ENCODE peak calls at places on chromosome 20, in ten cellular contexts. One of them, this sample, is unnamed. For H3K4me1, the result is how much of the 10 kb centered on the place peaks cover.

GRCh38 chr20:20096421-20096820 is 44.1 kb downstream of the CFAP61 start:
- DNase-seq in ovary: no peak
- DNase-seq in adrenal gland: no peak
- DNase-seq in IMR-90: no peak
- DNase-seq in endothelial cell of umbilical vein: no peak
- DNase-seq in HepG2: no peak
- DNase-seq in heart left ventricle: peak
- DNase-seq in stomach: no peak
- DNase-seq in uterus: no peak
- DNase-seq in esophagus squamous epithelium: no peak
- DNase-seq in this sample: no peak

GRCh38 chr20:44750081-44750805 is 4.6 kb downstream of the KCNK15 start:
- DNase-seq in ovary: no peak
- DNase-seq in adrenal gland: no peak
- DNase-seq in IMR-90: no peak
- DNase-seq in endothelial cell of umbilical vein: no peak
- DNase-seq in HepG2: no peak
- DNase-seq in heart left ventricle: no peak
- DNase-seq in stomach: no peak
- DNase-seq in uterus: no peak
- DNase-seq in esophagus squamous epithelium: no peak
- DNase-seq in this sample: no peak

GRCh38 chr20:63942250-63943006 is 13.8 kb downstream of the UCKL1 start:
- DNase-seq in ovary: no peak
- DNase-seq in adrenal gland: no peak
- DNase-seq in IMR-90: peak
- DNase-seq in endothelial cell of umbilical vein: peak
- DNase-seq in HepG2: no peak
- DNase-seq in heart left ventricle: peak
- DNase-seq in stomach: peak
- DNase-seq in uterus: no peak
- DNase-seq in esophagus squamous epithelium: no peak
- DNase-seq in this sample: no peak

GRCh38 chr20:63520939-63521601 is 505 bp downstream of the PPDPF start:
- DNase-seq in ovary: peak
- DNase-seq in adrenal gland: peak
- DNase-seq in IMR-90: peak
- DNase-seq in endothelial cell of umbilical vein: peak
- DNase-seq in HepG2: peak
- DNase-seq in heart left ventricle: peak
- DNase-seq in stomach: peak
- DNase-seq in uterus: peak
- DNase-seq in esophagus squamous epithelium: no peak
- DNase-seq in this sample: peak

GRCh38 chr20:19269737-19270325 is 57.4 kb downstream of the SLC24A3 start:
- DNase-seq in ovary: no peak
- DNase-seq in adrenal gland: no peak
- DNase-seq in IMR-90: no peak
- DNase-seq in endothelial cell of umbilical vein: no peak
- DNase-seq in HepG2: no peak
- DNase-seq in heart left ventricle: no peak
- DNase-seq in stomach: no peak
- DNase-seq in uterus: no peak
- DNase-seq in esophagus squamous epithelium: no peak
- DNase-seq in this sample: no peak

GRCh38 chr20:46084805-46085792 is 4.7 kb downstream of the NCOA5 start:
- DNase-seq in ovary: peak
- DNase-seq in adrenal gland: no peak
- DNase-seq in IMR-90: peak
- DNase-seq in endothelial cell of umbilical vein: peak
- DNase-seq in HepG2: peak
- DNase-seq in heart left ventricle: no peak
- DNase-seq in stomach: peak
- DNase-seq in uterus: no peak
- DNase-seq in esophagus squamous epithelium: no peak
- DNase-seq in this sample: no peak

GRCh38 chr20:36575066-36575743 is 1.8 kb downstream of the TGIF2 start:
- DNase-seq in ovary: peak
- DNase-seq in adrenal gland: peak
- DNase-seq in IMR-90: peak
- DNase-seq in endothelial cell of umbilical vein: peak
- DNase-seq in HepG2: peak
- DNase-seq in heart left ventricle: peak
- DNase-seq in stomach: peak
- DNase-seq in uterus: peak
- DNase-seq in esophagus squamous epithelium: no peak
- DNase-seq in this sample: peak

GRCh38 chr20:44247676-44248419 is 740 bp downstream of the GDAP1L1 start:
- DNase-seq in ovary: peak
- DNase-seq in adrenal gland: peak
- DNase-seq in IMR-90: peak
- DNase-seq in endothelial cell of umbilical vein: peak
- DNase-seq in HepG2: peak
- DNase-seq in heart left ventricle: peak
- DNase-seq in stomach: no peak
- DNase-seq in uterus: peak
- DNase-seq in esophagus squamous epithelium: no peak
- DNase-seq in this sample: no peak

DNA sequence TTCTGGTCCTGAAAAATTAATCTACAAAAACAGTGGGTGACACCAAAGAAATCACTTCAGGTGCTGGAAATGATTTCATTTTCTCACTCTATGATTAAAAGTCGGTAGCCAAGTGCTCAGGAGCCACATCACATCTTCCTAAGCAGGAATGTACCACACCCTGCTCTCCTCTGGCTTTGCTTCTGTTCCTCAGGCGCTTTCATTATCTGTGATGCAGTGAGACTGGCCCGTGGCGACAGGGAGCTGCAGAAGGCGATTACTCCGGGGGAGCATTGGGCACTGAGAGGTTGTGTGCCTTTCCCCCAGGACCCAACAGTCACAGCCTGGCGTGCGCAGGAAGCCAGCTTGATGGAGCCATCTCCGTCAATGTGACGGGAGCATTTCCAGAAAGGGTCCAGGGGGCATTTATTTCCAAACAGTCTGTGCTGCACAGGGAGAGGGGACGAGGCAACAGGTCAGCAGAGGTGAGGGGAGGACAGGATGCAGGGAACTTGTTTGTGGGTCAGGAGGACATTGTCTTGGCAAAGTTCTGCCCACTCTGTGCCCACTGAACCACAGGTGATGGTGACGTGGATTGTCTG is 5.6 kb upstream of the ZNF831 start:
- DNase-seq in ovary: no peak
- DNase-seq in adrenal gland: no peak
- DNase-seq in IMR-90: no peak
- DNase-seq in endothelial cell of umbilical vein: no peak
- DNase-seq in HepG2: no peak
- DNase-seq in heart left ventricle: no peak
- DNase-seq in stomach: no peak
- DNase-seq in uterus: no peak
- DNase-seq in esophagus squamous epithelium: no peak
- DNase-seq in this sample: no peak
- TF ChIP-seq POLR2A in ovary: no peak
- TF ChIP-seq POLR2A in adrenal gland: no peak
- TF ChIP-seq POLR2A in IMR-90: no peak
- TF ChIP-seq POLR2A in endothelial cell of umbilical vein: no peak
- TF ChIP-seq POLR2A in HepG2: no peak
- TF ChIP-seq POLR2A in heart left ventricle: no peak
- TF ChIP-seq POLR2A in stomach: no peak
- TF ChIP-seq POLR2A in uterus: no peak
- TF ChIP-seq POLR2A in esophagus squamous epithelium: no peak
- TF ChIP-seq POLR2A in this sample: no peak

GRCh38 chr20:41247523-41248370 is 69.8 kb downstream of the ZHX3 start:
- DNase-seq in ovary: no peak
- DNase-seq in adrenal gland: no peak
- DNase-seq in IMR-90: no peak
- DNase-seq in endothelial cell of umbilical vein: peak
- DNase-seq in HepG2: no peak
- DNase-seq in heart left ventricle: no peak
- DNase-seq in stomach: no peak
- DNase-seq in uterus: no peak
- DNase-seq in esophagus squamous epithelium: no peak
- DNase-seq in this sample: no peak

GRCh38 chr20:41245086-41245707 is 72.3 kb downstream of the ZHX3 start:
- DNase-seq in ovary: peak
- DNase-seq in adrenal gland: no peak
- DNase-seq in IMR-90: peak
- DNase-seq in endothelial cell of umbilical vein: peak
- DNase-seq in HepG2: peak
- DNase-seq in heart left ventricle: no peak
- DNase-seq in stomach: no peak
- DNase-seq in uterus: no peak
- DNase-seq in esophagus squamous epithelium: no peak
- DNase-seq in this sample: no peak

GRCh38 chr20:41249371-41249770 is 68.2 kb downstream of the ZHX3 start:
- DNase-seq in ovary: peak
- DNase-seq in adrenal gland: peak
- DNase-seq in IMR-90: peak
- DNase-seq in endothelial cell of umbilical vein: peak
- DNase-seq in HepG2: no peak
- DNase-seq in heart left ventricle: peak
- DNase-seq in stomach: no peak
- DNase-seq in uterus: peak
- DNase-seq in esophagus squamous epithelium: no peak
- DNase-seq in this sample: peak

GRCh38 chr20:41248371-41249024 is 69.0 kb downstream of the ZHX3 start:
- DNase-seq in ovary: peak
- DNase-seq in adrenal gland: no peak
- DNase-seq in IMR-90: no peak
- DNase-seq in endothelial cell of umbilical vein: peak
- DNase-seq in HepG2: no peak
- DNase-seq in heart left ventricle: no peak
- DNase-seq in stomach: no peak
- DNase-seq in uterus: peak
- DNase-seq in esophagus squamous epithelium: no peak
- DNase-seq in this sample: peak

GRCh38 chr20:41249781-41250281 is 67.7 kb downstream of the ZHX3 start:
- DNase-seq in ovary: peak
- DNase-seq in adrenal gland: no peak
- DNase-seq in IMR-90: peak
- DNase-seq in endothelial cell of umbilical vein: peak
- DNase-seq in HepG2: peak
- DNase-seq in heart left ventricle: peak
- DNase-seq in stomach: no peak
- DNase-seq in uterus: peak
- DNase-seq in esophagus squamous epithelium: no peak
- DNase-seq in this sample: no peak
- H3K4me1 ChIP-seq in ovary: under half
- H3K4me1 ChIP-seq in adrenal gland: under half
- H3K4me1 ChIP-seq in IMR-90: under half
- H3K4me1 ChIP-seq in endothelial cell of umbilical vein: half or more
- H3K4me1 ChIP-seq in HepG2: under half
- H3K4me1 ChIP-seq in heart left ventricle: half or more
- H3K4me1 ChIP-seq in stomach: half or more
- H3K4me1 ChIP-seq in uterus: under half
- H3K4me1 ChIP-seq in esophagus squamous epithelium: under half
- H3K4me1 ChIP-seq in this sample: under half

GRCh38 chr20:52003976-52004375 is 187.6 kb downstream of the ZFP64 start:
- DNase-seq in ovary: no peak
- DNase-seq in adrenal gland: no peak
- DNase-seq in IMR-90: no peak
- DNase-seq in endothelial cell of umbilical vein: no peak
- DNase-seq in HepG2: no peak
- DNase-seq in heart left ventricle: no peak
- DNase-seq in stomach: no peak
- DNase-seq in uterus: no peak
- DNase-seq in esophagus squamous epithelium: no peak
- DNase-seq in this sample: no peak

GRCh38 chr20:52004720-52005119 is 186.9 kb downstream of the ZFP64 start:
- DNase-seq in ovary: no peak
- DNase-seq in adrenal gland: no peak
- DNase-seq in IMR-90: peak
- DNase-seq in endothelial cell of umbilical vein: no peak
- DNase-seq in HepG2: no peak
- DNase-seq in heart left ventricle: no peak
- DNase-seq in stomach: no peak
- DNase-seq in uterus: no peak
- DNase-seq in esophagus squamous epithelium: no peak
- DNase-seq in this sample: no peak

GRCh38 chr20:52003415-52003814 is 188.2 kb downstream of the ZFP64 start:
- DNase-seq in ovary: no peak
- DNase-seq in adrenal gland: no peak
- DNase-seq in IMR-90: no peak
- DNase-seq in endothelial cell of umbilical vein: no peak
- DNase-seq in HepG2: no peak
- DNase-seq in heart left ventricle: no peak
- DNase-seq in stomach: no peak
- DNase-seq in uterus: no peak
- DNase-seq in esophagus squamous epithelium: no peak
- DNase-seq in this sample: no peak

DNA sequence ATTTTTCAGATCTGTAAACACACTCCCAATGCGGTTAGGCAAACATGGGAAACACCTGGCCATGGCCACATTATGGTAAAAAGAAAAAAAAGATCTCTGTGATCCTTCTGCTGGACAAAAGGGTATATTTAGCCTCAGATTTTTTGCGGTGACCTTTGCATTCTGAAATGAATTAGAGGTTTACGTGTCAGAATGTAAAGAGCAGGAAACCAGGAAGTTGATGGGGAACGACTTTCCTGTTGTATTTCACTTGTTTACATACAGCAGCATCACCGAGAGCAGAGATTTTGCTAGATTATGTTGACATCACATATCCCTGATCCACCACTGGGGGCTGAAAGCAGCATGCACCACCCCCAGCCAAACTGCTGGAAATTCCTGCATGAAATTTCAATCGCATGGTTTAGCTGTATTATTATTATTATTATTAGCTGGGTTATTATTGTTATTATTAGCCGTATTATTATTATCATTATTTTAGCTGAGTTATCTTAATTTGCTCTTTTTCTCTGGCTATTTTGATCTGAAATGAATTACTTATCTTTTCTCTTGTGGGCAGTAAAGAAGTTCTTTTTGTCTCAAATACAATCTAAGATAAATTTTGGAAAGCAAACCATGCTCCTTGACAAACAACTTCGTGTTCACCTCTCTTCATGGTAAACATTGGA is 189.4 kb downstream of the ZFP64 start:
- DNase-seq in ovary: no peak
- DNase-seq in adrenal gland: no peak
- DNase-seq in IMR-90: peak
- DNase-seq in endothelial cell of umbilical vein: peak
- DNase-seq in HepG2: peak
- DNase-seq in heart left ventricle: no peak
- DNase-seq in stomach: no peak
- DNase-seq in uterus: no peak
- DNase-seq in esophagus squamous epithelium: no peak
- DNase-seq in this sample: no peak
- TF ChIP-seq CTCF in ovary: no peak
- TF ChIP-seq CTCF in adrenal gland: no peak
- TF ChIP-seq CTCF in IMR-90: peak
- TF ChIP-seq CTCF in endothelial cell of umbilical vein: peak
- TF ChIP-seq CTCF in HepG2: peak
- TF ChIP-seq CTCF in heart left ventricle: no peak
- TF ChIP-seq CTCF in stomach: no peak
- TF ChIP-seq CTCF in uterus: no peak
- TF ChIP-seq CTCF in esophagus squamous epithelium: no peak
- TF ChIP-seq CTCF in this sample: no peak

GRCh38 chr20:25125636-25126035 is 43.7 kb upstream of the VSX1 start:
- DNase-seq in ovary: no peak
- DNase-seq in adrenal gland: no peak
- DNase-seq in IMR-90: no peak
- DNase-seq in endothelial cell of umbilical vein: no peak
- DNase-seq in HepG2: no peak
- DNase-seq in heart left ventricle: no peak
- DNase-seq in stomach: no peak
- DNase-seq in uterus: no peak
- DNase-seq in esophagus squamous epithelium: no peak
- DNase-seq in this sample: no peak

GRCh38 chr20:25127761-25128537 is 46.0 kb upstream of the VSX1 start:
- DNase-seq in ovary: no peak
- DNase-seq in adrenal gland: no peak
- DNase-seq in IMR-90: no peak
- DNase-seq in endothelial cell of umbilical vein: no peak
- DNase-seq in HepG2: no peak
- DNase-seq in heart left ventricle: no peak
- DNase-seq in stomach: no peak
- DNase-seq in uterus: no peak
- DNase-seq in esophagus squamous epithelium: no peak
- DNase-seq in this sample: no peak

GRCh38 chr20:25126204-25126603 is 44.3 kb upstream of the VSX1 start:
- DNase-seq in ovary: no peak
- DNase-seq in adrenal gland: no peak
- DNase-seq in IMR-90: no peak
- DNase-seq in endothelial cell of umbilical vein: no peak
- DNase-seq in HepG2: no peak
- DNase-seq in heart left ventricle: no peak
- DNase-seq in stomach: no peak
- DNase-seq in uterus: no peak
- DNase-seq in esophagus squamous epithelium: no peak
- DNase-seq in this sample: no peak

GRCh38 chr20:25128649-25129048 is 46.7 kb upstream of the VSX1 start:
- DNase-seq in ovary: no peak
- DNase-seq in adrenal gland: no peak
- DNase-seq in IMR-90: no peak
- DNase-seq in endothelial cell of umbilical vein: no peak
- DNase-seq in HepG2: no peak
- DNase-seq in heart left ventricle: no peak
- DNase-seq in stomach: no peak
- DNase-seq in uterus: no peak
- DNase-seq in esophagus squamous epithelium: no peak
- DNase-seq in this sample: peak

DNA sequence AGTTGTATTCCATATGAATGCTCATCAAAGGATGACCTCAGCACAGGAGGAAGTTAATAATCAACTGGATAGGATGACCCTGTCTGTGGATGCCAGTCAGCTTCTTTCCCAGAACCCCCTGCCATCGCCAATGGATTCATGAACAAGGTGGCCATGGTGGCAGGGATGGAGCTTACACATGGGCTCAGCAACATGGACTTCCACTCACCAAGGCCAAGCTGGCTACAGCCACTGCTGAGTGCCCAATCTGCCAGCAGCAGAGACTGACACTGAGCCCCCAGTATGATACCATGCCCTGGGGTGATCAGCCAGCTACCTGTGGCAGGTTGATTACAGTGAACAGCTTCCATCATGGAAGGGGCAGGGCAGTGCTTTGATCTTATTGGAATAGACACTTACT is 44.7 kb upstream of the VSX1 start:
- DNase-seq in ovary: no peak
- DNase-seq in adrenal gland: no peak
- DNase-seq in IMR-90: no peak
- DNase-seq in endothelial cell of umbilical vein: no peak
- DNase-seq in HepG2: no peak
- DNase-seq in heart left ventricle: no peak
- DNase-seq in stomach: no peak
- DNase-seq in uterus: no peak
- DNase-seq in esophagus squamous epithelium: no peak
- DNase-seq in this sample: no peak
- TF ChIP-seq POLR2A in ovary: no peak
- TF ChIP-seq POLR2A in adrenal gland: no peak
- TF ChIP-seq POLR2A in IMR-90: no peak
- TF ChIP-seq POLR2A in endothelial cell of umbilical vein: no peak
- TF ChIP-seq POLR2A in HepG2: no peak
- TF ChIP-seq POLR2A in heart left ventricle: no peak
- TF ChIP-seq POLR2A in stomach: no peak
- TF ChIP-seq POLR2A in uterus: no peak
- TF ChIP-seq POLR2A in esophagus squamous epithelium: no peak
- TF ChIP-seq POLR2A in this sample: no peak

This sample was measured in body of pancreas.